ENCODE peak calls at places on chromosome 4, in seven cellular contexts. One of them, this sample, is unnamed.

GRCh38 chr4:165343353-165344191 is 16.1 kb downstream of the MSMO1 start:
- DNase-seq in sigmoid colon: no peak
- DNase-seq in A549: no peak
- DNase-seq in NB4: peak; percentile 36
- DNase-seq in transverse colon: no peak
- DNase-seq in uterus: no peak
- DNase-seq in IMR-90: no peak
- DNase-seq in this sample: no peak

GRCh38 chr4:85833311-85833710 is 358.4 kb downstream of the ARHGAP24 start:
- DNase-seq in sigmoid colon: no peak
- DNase-seq in A549: no peak
- DNase-seq in NB4: no peak
- DNase-seq in transverse colon: no peak
- DNase-seq in uterus: no peak
- DNase-seq in IMR-90: no peak
- DNase-seq in this sample: no peak

GRCh38 chr4:28443786-28444412 is 1583.3 kb downstream of the STIM2 start:
- DNase-seq in sigmoid colon: no peak
- DNase-seq in A549: no peak
- DNase-seq in NB4: no peak
- DNase-seq in transverse colon: no peak
- DNase-seq in uterus: no peak
- DNase-seq in IMR-90: peak; percentile 15
- DNase-seq in this sample: no peak

GRCh38 chr4:156456830-156457229 is 503.2 kb upstream of the CTSO start:
- DNase-seq in sigmoid colon: no peak
- DNase-seq in A549: no peak
- DNase-seq in NB4: no peak
- DNase-seq in transverse colon: no peak
- DNase-seq in uterus: no peak
- DNase-seq in IMR-90: no peak
- DNase-seq in this sample: no peak

GRCh38 chr4:168153596-168154440 is 61.5 kb downstream of the ANXA10 start:
- DNase-seq in sigmoid colon: no peak
- DNase-seq in A549: peak; percentile 30
- DNase-seq in NB4: peak; percentile 69
- DNase-seq in transverse colon: peak; percentile 77
- DNase-seq in uterus: peak; percentile 43
- DNase-seq in IMR-90: peak; percentile 83
- DNase-seq in this sample: no peak

GRCh38 chr4:175412161-175412560 is 399.9 kb downstream of the GPM6A start:
- DNase-seq in sigmoid colon: no peak
- DNase-seq in A549: no peak
- DNase-seq in NB4: no peak
- DNase-seq in transverse colon: no peak
- DNase-seq in uterus: peak; percentile 45
- DNase-seq in IMR-90: peak; percentile 64
- DNase-seq in this sample: no peak

GRCh38 chr4:11470709-11471441 is 42.2 kb upstream of the HS3ST1 start:
- DNase-seq in sigmoid colon: no peak
- DNase-seq in A549: no peak
- DNase-seq in NB4: no peak
- DNase-seq in transverse colon: no peak
- DNase-seq in uterus: no peak
- DNase-seq in IMR-90: no peak
- DNase-seq in this sample: no peak

GRCh38 chr4:127623755-127624087 is 9.0 kb upstream of the INTU start:
- DNase-seq in sigmoid colon: no peak
- DNase-seq in A549: peak; percentile 17
- DNase-seq in NB4: no peak
- DNase-seq in transverse colon: no peak
- DNase-seq in uterus: peak; percentile 26
- DNase-seq in IMR-90: peak; percentile 41
- DNase-seq in this sample: no peak

GRCh38 chr4:153541426-153542096 is 75.4 kb downstream of the TMEM131L start:
- DNase-seq in sigmoid colon: no peak
- DNase-seq in A549: no peak
- DNase-seq in NB4: peak; percentile 31
- DNase-seq in transverse colon: no peak
- DNase-seq in uterus: no peak
- DNase-seq in IMR-90: peak; percentile 95
- DNase-seq in this sample: no peak

GRCh38 chr4:153204247-153205027 is at the start of gene TRIM2:
- DNase-seq in sigmoid colon: peak; percentile 84
- DNase-seq in A549: no peak
- DNase-seq in NB4: no peak
- DNase-seq in transverse colon: peak; percentile 86
- DNase-seq in uterus: peak; percentile 68
- DNase-seq in IMR-90: peak; percentile 78
- DNase-seq in this sample: no peak

GRCh38 chr4:1233641-1234277 is 15.2 kb downstream of the CTBP1 start:
- DNase-seq in sigmoid colon: peak; percentile 89
- DNase-seq in A549: no peak
- DNase-seq in NB4: no peak
- DNase-seq in transverse colon: no peak
- DNase-seq in uterus: peak; percentile 83
- DNase-seq in IMR-90: peak; percentile 34
- DNase-seq in this sample: no peak

GRCh38 chr4:1305781-1306455 is 16.2 kb downstream of the MAEA start:
- DNase-seq in sigmoid colon: no peak
- DNase-seq in A549: no peak
- DNase-seq in NB4: no peak
- DNase-seq in transverse colon: peak; percentile 76
- DNase-seq in uterus: no peak
- DNase-seq in IMR-90: no peak
- DNase-seq in this sample: no peak

GRCh38 chr4:105950701-105951100 is 55.4 kb downstream of the NPNT start:
- DNase-seq in sigmoid colon: no peak
- DNase-seq in A549: no peak
- DNase-seq in NB4: no peak
- DNase-seq in transverse colon: no peak
- DNase-seq in uterus: no peak
- DNase-seq in IMR-90: no peak
- DNase-seq in this sample: no peak

GRCh38 chr4:76155979-76156378 is 7.8 kb upstream of the NUP54 start:
- DNase-seq in sigmoid colon: no peak
- DNase-seq in A549: no peak
- DNase-seq in NB4: no peak
- DNase-seq in transverse colon: no peak
- DNase-seq in uterus: no peak
- DNase-seq in IMR-90: no peak
- DNase-seq in this sample: no peak
- H3K4me3 ChIP-seq in sigmoid colon: no peak overlapping the region
- H3K4me3 ChIP-seq in A549: no peak overlapping the region
- H3K4me3 ChIP-seq in NB4: no peak overlapping the region
- H3K4me3 ChIP-seq in transverse colon: no peak overlapping the region
- H3K4me3 ChIP-seq in uterus: no peak overlapping the region
- H3K4me3 ChIP-seq in IMR-90: no peak overlapping the region
- H3K4me3 ChIP-seq in this sample: no peak overlapping the region

GRCh38 chr4:40245794-40246546 is 49.1 kb downstream of the RHOH start:
- DNase-seq in sigmoid colon: no peak
- DNase-seq in A549: no peak
- DNase-seq in NB4: no peak
- DNase-seq in transverse colon: no peak
- DNase-seq in uterus: no peak
- DNase-seq in IMR-90: no peak
- DNase-seq in this sample: no peak
- TF ChIP-seq POLR2A in sigmoid colon: no peak
- TF ChIP-seq POLR2A in A549: no peak
- TF ChIP-seq POLR2A in NB4: no peak
- TF ChIP-seq POLR2A in transverse colon: no peak
- TF ChIP-seq POLR2A in uterus: no peak
- TF ChIP-seq POLR2A in IMR-90: no peak
- TF ChIP-seq POLR2A in this sample: no peak

DNA sequence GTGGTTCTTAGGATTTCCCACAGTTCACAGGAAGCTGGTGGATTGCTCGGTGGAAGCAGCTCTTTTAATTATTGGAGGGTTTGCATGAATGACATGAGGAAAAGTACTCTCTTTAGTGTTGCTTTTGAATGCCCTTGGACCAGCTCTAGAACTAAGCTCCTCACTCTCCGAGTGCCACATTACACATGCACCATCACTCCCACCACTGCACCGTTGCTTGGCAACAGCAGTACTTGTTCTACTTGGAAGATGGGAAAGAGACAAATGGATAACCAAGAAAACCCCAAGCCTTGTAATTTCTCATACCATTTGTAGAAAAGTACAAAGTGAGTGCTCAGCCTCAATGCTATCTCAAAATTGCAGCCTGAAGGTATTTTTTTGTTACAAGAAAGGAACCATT is 620.2 kb upstream of the BOD1L1 start:
- DNase-seq in sigmoid colon: no peak
- DNase-seq in A549: no peak
- DNase-seq in NB4: no peak
- DNase-seq in transverse colon: no peak
- DNase-seq in uterus: no peak
- DNase-seq in IMR-90: no peak
- DNase-seq in this sample: no peak
- H3K4me3 ChIP-seq in sigmoid colon: no peak overlapping the region
- H3K4me3 ChIP-seq in A549: no peak overlapping the region
- H3K4me3 ChIP-seq in NB4: no peak overlapping the region
- H3K4me3 ChIP-seq in transverse colon: no peak overlapping the region
- H3K4me3 ChIP-seq in uterus: no peak overlapping the region
- H3K4me3 ChIP-seq in IMR-90: no peak overlapping the region
- H3K4me3 ChIP-seq in this sample: no peak overlapping the region

GRCh38 chr4:2365054-2365912 is 53.2 kb downstream of the ZFYVE28 start:
- DNase-seq in sigmoid colon: peak; percentile 63
- DNase-seq in A549: no peak
- DNase-seq in NB4: no peak
- DNase-seq in transverse colon: no peak
- DNase-seq in uterus: no peak
- DNase-seq in IMR-90: no peak
- DNase-seq in this sample: no peak

GRCh38 chr4:2363056-2363719 is 55.3 kb downstream of the ZFYVE28 start:
- DNase-seq in sigmoid colon: peak; percentile 36
- DNase-seq in A549: no peak
- DNase-seq in NB4: peak; percentile 68
- DNase-seq in transverse colon: no peak
- DNase-seq in uterus: no peak
- DNase-seq in IMR-90: no peak
- DNase-seq in this sample: no peak

GRCh38 chr4:2365913-2366210 is 52.6 kb downstream of the ZFYVE28 start:
- DNase-seq in sigmoid colon: peak; percentile 49
- DNase-seq in A549: no peak
- DNase-seq in NB4: no peak
- DNase-seq in transverse colon: no peak
- DNase-seq in uterus: no peak
- DNase-seq in IMR-90: no peak
- DNase-seq in this sample: no peak

GRCh38 chr4:2363951-2364653 is 54.3 kb downstream of the ZFYVE28 start:
- DNase-seq in sigmoid colon: peak; percentile 56
- DNase-seq in A549: no peak
- DNase-seq in NB4: no peak
- DNase-seq in transverse colon: no peak
- DNase-seq in uterus: no peak
- DNase-seq in IMR-90: no peak
- DNase-seq in this sample: no peak

DNA sequence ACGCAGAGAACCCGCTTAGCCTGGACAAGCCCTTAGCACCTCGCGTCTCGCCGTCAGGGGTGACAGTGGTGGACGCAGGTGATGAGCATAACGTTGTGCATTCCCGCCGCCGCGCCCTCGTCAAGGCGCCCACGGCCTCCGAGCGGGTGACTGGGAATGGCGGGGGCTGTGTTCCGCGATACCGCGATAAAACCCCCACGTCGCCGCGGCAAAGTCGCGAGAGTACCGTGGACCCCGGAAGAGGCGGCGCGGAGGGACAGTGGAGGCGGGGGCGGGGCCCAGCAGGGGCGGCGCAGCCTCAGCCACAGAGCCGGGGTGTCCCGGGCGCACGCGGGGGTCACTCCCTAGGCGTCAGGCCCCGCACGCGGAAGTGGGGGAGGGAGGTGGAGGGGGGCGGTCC is 53.8 kb downstream of the ZFYVE28 start:
- DNase-seq in sigmoid colon: peak; percentile 73
- DNase-seq in A549: no peak
- DNase-seq in NB4: no peak
- DNase-seq in transverse colon: peak; percentile 31
- DNase-seq in uterus: peak; percentile 61
- DNase-seq in IMR-90: no peak
- DNase-seq in this sample: no peak
- TF ChIP-seq POLR2A in sigmoid colon: no peak
- TF ChIP-seq POLR2A in A549: no peak
- TF ChIP-seq POLR2A in NB4: no peak
- TF ChIP-seq POLR2A in transverse colon: no peak
- TF ChIP-seq POLR2A in uterus: no peak
- TF ChIP-seq POLR2A in IMR-90: no peak
- TF ChIP-seq POLR2A in this sample: no peak

GRCh38 chr4:65538571-65538970 is 131.7 kb downstream of the EPHA5 start:
- DNase-seq in sigmoid colon: no peak
- DNase-seq in A549: no peak
- DNase-seq in NB4: no peak
- DNase-seq in transverse colon: no peak
- DNase-seq in uterus: no peak
- DNase-seq in IMR-90: peak; percentile 0
- DNase-seq in this sample: no peak
- H3K4me3 ChIP-seq in sigmoid colon: no peak overlapping the region
- H3K4me3 ChIP-seq in A549: no peak overlapping the region
- H3K4me3 ChIP-seq in NB4: no peak overlapping the region
- H3K4me3 ChIP-seq in transverse colon: no peak overlapping the region
- H3K4me3 ChIP-seq in uterus: no peak overlapping the region
- H3K4me3 ChIP-seq in IMR-90: no peak overlapping the region
- H3K4me3 ChIP-seq in this sample: no peak overlapping the region